ENCODE peak calls at places on chromosomes 4 and X, in five cellular contexts. O, W, F, E and T are unnamed samples.
A peak's percentile ranks its signal among the peaks of the same experiment; 100 is the strongest.

GRCh38 chr4:9927317-9928007 is 93.8 kb downstream of the SLC2A9 start:
- ATAC-seq in O (no peak), E (no peak), W (no peak), F (peak; percentile 68), T (no peak)

GRCh38 chrX:40283981-40284380 is 186.2 kb upstream of the BCOR start:
- ATAC-seq in O (no peak), W (no peak), E (no peak), F (no peak), T (no peak)

GRCh38 chr4:5126857-5127256 is 75.6 kb downstream of the STK32B start:
- ATAC-seq in E (no peak), W (no peak), O (no peak), F (no peak), T (no peak)

GRCh38 chr4:176187610-176188009 is 7.8 kb downstream of the SPATA4 start:
- ATAC-seq in F (peak; percentile 22), W (peak; percentile 67), O (no peak), E (no peak), T (no peak)

GRCh38 chr4:173274744-173275143 is 59.4 kb downstream of the HMGB2 start:
- ATAC-seq in W (no peak), O (no peak), E (no peak), F (no peak), T (no peak)

GRCh38 chr4:680565-680930 is 6.2 kb downstream of the MYL5 start:
- ATAC-seq in W (no peak), E (no peak), F (no peak), O (no peak), T (no peak)

GRCh38 chr4:108543359-108543968 is 76.9 kb upstream of the RPL34 start:
- ATAC-seq in W (no peak), O (no peak), E (no peak), F (no peak), T (no peak)

GRCh38 chr4:37476256-37476655 is 209.9 kb downstream of the RELL1 start:
- ATAC-seq in F (no peak), W (no peak), E (no peak), O (no peak), T (no peak)

GRCh38 chrX:40433160-40433559 is 147.6 kb upstream of the ATP6AP2 start:
- ATAC-seq in W (no peak), O (peak; percentile 93), F (no peak), E (no peak), T (no peak)

GRCh38 chrX:154791951-154792350 is 13.3 kb downstream of the MPP1 start:
- ATAC-seq in O (no peak), W (no peak), F (no peak), E (no peak), T (no peak)

GRCh38 chrX:57900961-57901360 is 9.3 kb downstream of the ZXDA start:
- ATAC-seq in W (no peak), F (peak; percentile 78), O (no peak), E (peak; percentile 55), T (peak; percentile 51)

GRCh38 chr4:107210450-107211239 is 174.5 kb upstream of the DKK2 start:
- ATAC-seq in F (peak; percentile 55), W (no peak), O (no peak), E (no peak), T (no peak)

GRCh38 chr4:151676301-151676700 is 84.5 kb downstream of the GATB start:
- ATAC-seq in F (no peak), W (peak; percentile 53), E (no peak), O (no peak), T (no peak)

GRCh38 chrX:154096140-154097002 is 1.1 kb downstream of the MECP2 start:
- ATAC-seq in F (peak; percentile 25), W (no peak), E (peak; percentile 11), O (peak; percentile 53), T (no peak)

GRCh38 chrX:152907084-152907651 is 9.3 kb downstream of the ZNF185 start:
- ATAC-seq in W (no peak), O (no peak), F (no peak), E (no peak), T (no peak)

GRCh38 chr4:156941940-156942548 is 29.6 kb downstream of the PDGFC start:
- ATAC-seq in O (peak; percentile 100), W (no peak), F (peak; percentile 74), E (peak; percentile 52), T (peak; percentile 80)

GRCh38 chr4:139951051-139951450 is 202.9 kb downstream of the MAML3 start:
- ATAC-seq in F (no peak), W (no peak), O (no peak), E (peak; percentile 59), T (no peak)

GRCh38 chr4:184664445-184665210 is 15.1 kb downstream of the PRIMPOL start:
- ATAC-seq in F (peak; percentile 83), O (peak; percentile 50), E (no peak), W (peak; percentile 83), T (no peak)

GRCh38 chrX:90026730-90027129 is 105.0 kb downstream of the TGIF2LX start:
- ATAC-seq in W (no peak), O (no peak), F (no peak), E (no peak), T (no peak)

GRCh38 chr4:180950377-180950776 is 1292.8 kb upstream of the TENM3 start:
- ATAC-seq in E (no peak), F (no peak), O (no peak), W (no peak), T (no peak)

GRCh38 chrX:2965965-2966364 is 36.8 kb upstream of the ARSD start:
- ATAC-seq in E (no peak), F (no peak), O (no peak), W (no peak), T (no peak)

GRCh38 chrX:136450050-136450830 is 37.5 kb upstream of the BRS3 start:
- ATAC-seq in F (no peak), W (no peak), O (no peak), E (no peak), T (no peak)

GRCh38 chr4:185839204-185839712 is 27.3 kb upstream of the SORBS2 start:
- ATAC-seq in O (no peak), W (peak; percentile 92), F (peak; percentile 91), E (no peak), T (peak; percentile 91)

GRCh38 chr4:88060431-88060830 is 53.0 kb downstream of the PKD2 start:
- ATAC-seq in F (no peak), E (no peak), O (no peak), W (no peak), T (no peak)

GRCh38 chr4:88064410-88064809 is 57.0 kb downstream of the PKD2 start:
- ATAC-seq in F (no peak), O (no peak), W (no peak), E (peak; percentile 58), T (no peak)

GRCh38 chr4:88063634-88064296 is 56.3 kb downstream of the PKD2 start:
- ATAC-seq in O (no peak), W (no peak), F (no peak), E (peak; percentile 50), T (no peak)

GRCh38 chr4:88062311-88062710 is 54.9 kb downstream of the PKD2 start:
- ATAC-seq in E (peak; percentile 15), F (no peak), W (no peak), O (no peak), T (no peak)

DNA sequence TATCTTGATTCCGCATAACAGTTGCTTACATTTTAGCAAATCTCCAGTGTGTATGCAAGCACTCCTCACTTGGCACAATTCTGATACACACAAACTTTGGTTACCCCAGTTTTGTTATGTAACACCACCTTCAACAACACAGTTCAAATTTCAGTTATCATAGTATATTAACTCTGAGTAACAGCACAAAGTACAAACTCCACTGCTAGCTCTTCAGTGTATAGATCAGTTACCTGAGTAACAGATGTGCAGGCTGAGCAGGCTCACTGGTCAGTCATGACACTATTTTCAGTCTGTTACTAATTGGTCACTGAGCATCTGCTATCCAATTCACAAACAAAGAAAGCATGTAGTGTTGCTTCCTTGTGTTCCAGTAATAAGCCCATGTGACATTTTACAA is 55.4 kb downstream of the PKD2 start:
- ATAC-seq in E (peak; percentile 81), F (no peak), O (peak; percentile 69), W (no peak), T (no peak)
- TF ChIP-seq POLR2A in E (no peak), F (no peak), O (no peak), W (no peak), T (no peak)

GRCh38 chr4:158787718-158788441 is 19.1 kb downstream of the FNIP2 start:
- ATAC-seq in E (no peak), W (no peak), O (no peak), F (peak; percentile 69), T (no peak)

GRCh38 chr4:158788608-158789007 is 19.8 kb downstream of the FNIP2 start:
- ATAC-seq in W (no peak), F (peak; percentile 37), O (no peak), E (peak; percentile 12), T (no peak)

GRCh38 chr4:158782539-158783360 is 13.9 kb downstream of the FNIP2 start:
- ATAC-seq in E (peak; percentile 88), W (no peak), F (peak; percentile 23), O (peak; percentile 99), T (no peak)

GRCh38 chr4:158783775-158784174 is 14.9 kb downstream of the FNIP2 start:
- ATAC-seq in W (no peak), O (no peak), E (no peak), F (no peak), T (no peak)

DNA sequence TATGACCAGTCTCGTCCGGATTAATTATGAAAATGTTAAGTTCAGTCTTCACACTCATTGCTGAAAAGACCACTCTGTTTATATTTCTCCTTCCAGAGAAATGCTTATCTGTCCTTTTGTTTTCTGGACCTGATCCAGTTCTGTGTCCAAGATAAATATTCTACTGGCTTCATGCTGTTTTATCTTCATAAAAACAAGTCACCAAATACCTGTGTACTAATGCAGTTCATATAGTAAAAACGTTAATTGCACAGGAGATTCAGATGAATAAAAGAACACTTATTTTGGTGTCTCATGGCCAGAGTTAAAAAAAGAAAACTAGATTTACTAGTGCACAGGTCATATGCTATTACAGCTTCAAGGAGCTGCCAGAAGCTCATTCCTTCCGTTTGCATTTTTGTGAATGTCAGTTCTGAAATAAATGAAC is 17.3 kb downstream of the FNIP2 start:
- ATAC-seq in O (no peak), W (no peak), F (peak; percentile 34), E (peak; percentile 50), T (no peak)
- H3K4me1 ChIP-seq in O (peaks cover 74% of the 10 kb centered on the region), W (peaks cover 6% of the 10 kb centered on the region), F (peaks cover 92% of the 10 kb centered on the region), E (peaks cover 48% of the 10 kb centered on the region), T (peaks cover 28% of the 10 kb centered on the region)

GRCh38 chr4:88284378-88285234 is at the start of gene PPM1K:
- ATAC-seq in O (peak; percentile 95), W (peak; percentile 91), F (peak; percentile 96), E (peak; percentile 96), T (peak; percentile 96)
- TF ChIP-seq POLR2A in O (peak; percentile 46), W (no peak), F (peak; percentile 20), E (peak; percentile 75), T (peak; percentile 87)

GRCh38 chr4:15652191-15652590 is 3.0 kb downstream of the FBXL5 start:
- ATAC-seq in F (no peak), W (no peak), O (no peak), E (no peak), T (no peak)

GRCh38 chr4:15651682-15652081 is 3.5 kb downstream of the FBXL5 start:
- ATAC-seq in W (no peak), E (no peak), F (no peak), O (no peak), T (no peak)

GRCh38 chr4:15653430-15653829 is 1.7 kb downstream of the FBXL5 start:
- ATAC-seq in E (no peak), F (no peak), O (no peak), W (no peak), T (no peak)

GRCh38 chr4:15649914-15650545 is 5.1 kb downstream of the FBXL5 start:
- ATAC-seq in O (peak; percentile 60), W (peak; percentile 66), E (peak; percentile 71), F (peak; percentile 71), T (peak; percentile 65)

GRCh38 chr4:15648600-15648999 is 6.6 kb downstream of the FBXL5 start:
- ATAC-seq in O (no peak), E (no peak), W (no peak), F (no peak), T (no peak)
- H3K4me1 ChIP-seq in O (peaks cover 35% of the 10 kb centered on the region), E (peaks cover 33% of the 10 kb centered on the region), W (peaks cover 5% of the 10 kb centered on the region), F (peaks cover 60% of the 10 kb centered on the region), T (peaks cover 14% of the 10 kb centered on the region)